ENCODE peak calls at places on chromosomes 5 and 9, in seven cellular contexts. N, T, X, H, U, J and M are unnamed samples.

GRCh38 chr5:33641722-33642505 is 201.1 kb downstream of the TARS1 start:
- DNase-seq in J (no peak), U (peak; percentile 86), X (no peak), N (peak; percentile 18), H (no peak), T (no peak), M (no peak)

GRCh38 chr9:138071292-138071691 is 193.7 kb downstream of the CACNA1B start:
- DNase-seq in N (no peak), U (no peak), T (no peak), H (no peak), X (no peak), J (no peak), M (no peak)

GRCh38 chr5:33379757-33380156 is 61.0 kb upstream of the TARS1 start:
- DNase-seq in T (no peak), J (no peak), N (peak; percentile 55), U (no peak), H (no peak), X (no peak), M (no peak)

GRCh38 chr5:172533058-172533398 is 78.7 kb upstream of the SH3PXD2B start:
- DNase-seq in X (no peak), T (no peak), J (no peak), U (no peak), H (no peak), N (no peak), M (no peak)

GRCh38 chr9:123375725-123376132 is 19.7 kb downstream of the CRB2 start:
- DNase-seq in T (no peak), J (no peak), H (no peak), N (peak; percentile 27), U (no peak), X (peak; percentile 94), M (no peak)

GRCh38 chr5:92941806-92942205 is 639.2 kb downstream of the NR2F1-AS1 start:
- DNase-seq in U (no peak), T (no peak), N (no peak), J (no peak), H (no peak), X (no peak), M (no peak)

GRCh38 chr5:41882765-41883164 is 12.5 kb upstream of the OXCT1 start:
- DNase-seq in J (no peak), U (no peak), T (no peak), X (no peak), H (no peak), N (no peak), M (no peak)

GRCh38 chr9:126117631-126118030 is 209.0 kb upstream of the MVB12B start:
- DNase-seq in H (no peak), U (no peak), N (no peak), J (no peak), T (no peak), X (no peak), M (no peak)

GRCh38 chr5:1728846-1729245 is 70.8 kb downstream of the MRPL36 start:
- DNase-seq in U (no peak), H (peak; percentile 39), T (no peak), X (no peak), N (no peak), J (no peak), M (no peak)

GRCh38 chr9:124290053-124290581 is 32.4 kb downstream of the NEK6 start:
- DNase-seq in T (no peak), H (no peak), X (no peak), N (no peak), J (no peak), U (no peak), M (no peak)

GRCh38 chr9:27426717-27427645 is 97.1 kb upstream of the IFNK start:
- DNase-seq in H (no peak), X (no peak), T (no peak), J (no peak), U (peak; percentile 88), N (peak; percentile 66), M (no peak)

GRCh38 chr9:129237195-129237611 is 59.1 kb upstream of the IER5L start:
- DNase-seq in H (no peak), T (peak; percentile 48), U (peak; percentile 59), J (no peak), N (peak; percentile 68), X (no peak), M (no peak)

GRCh38 chr9:30310711-30311110 is 2073.7 kb upstream of the ACO1 start:
- DNase-seq in J (no peak), U (no peak), N (no peak), T (no peak), X (no peak), H (no peak), M (no peak)

GRCh38 chr9:133443248-133443647 is 16.5 kb upstream of the CACFD1 start:
- DNase-seq in N (no peak), U (no peak), T (no peak), X (no peak), J (no peak), H (no peak), M (no peak)

GRCh38 chr5:121735618-121736017 is 116.1 kb upstream of the FTMT start:
- DNase-seq in T (no peak), X (no peak), N (no peak), H (no peak), U (no peak), J (no peak), M (no peak)

GRCh38 chr5:4802044-4802443 is 338.1 kb upstream of the ADAMTS16 start:
- DNase-seq in H (no peak), T (no peak), N (no peak), X (no peak), J (no peak), U (no peak), M (no peak)

GRCh38 chr5:179819296-179820126 is 1.2 kb upstream of the SQSTM1 start:
- DNase-seq in U (peak; percentile 48), H (peak; percentile 89), T (no peak), X (peak; percentile 80), N (peak; percentile 77), J (peak; percentile 78), M (peak; percentile 61)

GRCh38 chr9:12771891-12772290 is 2.9 kb upstream of the LURAP1L start:
- DNase-seq in J (no peak), N (peak; percentile 58), U (peak; percentile 53), X (no peak), H (no peak), T (no peak), M (no peak)

GRCh38 chr5:34511063-34511462 is 145.1 kb upstream of the RAI14 start:
- DNase-seq in X (no peak), N (no peak), H (no peak), J (no peak), T (no peak), U (no peak), M (no peak)